ENCODE peak calls at places on chromosomes 1 and 21, in seven cellular contexts. N, V, J, R, U, G and M are unnamed samples. For H3K79me2, the result is how much of the 10 kb centered on the place peaks cover.

GRCh38 chr1:2228684-2229031 is 539 bp downstream of the SKI start:
- DNase-seq in U (peak), R (no peak), N (peak), V (no peak), G (peak), J (no peak), M (no peak)

GRCh38 chr1:162235261-162235780 is 141.3 kb downstream of the SPATA46 start:
- DNase-seq in G (no peak), R (no peak), V (no peak), J (no peak), N (no peak), U (no peak), M (no peak)

GRCh38 chr1:10693497-10694273 is 102.8 kb downstream of the CASZ1 start:
- DNase-seq in G (peak), R (no peak), J (no peak), U (no peak), N (peak), V (peak), M (no peak)

GRCh38 chr1:35691080-35691479 is 27.6 kb downstream of the C1orf216 start:
- DNase-seq in V (no peak), G (peak), R (no peak), N (no peak), J (no peak), U (no peak), M (no peak)

GRCh38 chr1:182715531-182715930 is 31.1 kb upstream of the RGS8 start:
- DNase-seq in U (no peak), V (no peak), J (no peak), R (no peak), G (no peak), N (no peak), M (no peak)

GRCh38 chr1:93715529-93716126 is 34.0 kb upstream of the BCAR3 start:
- DNase-seq in R (no peak), J (no peak), N (peak), G (no peak), U (no peak), V (no peak), M (no peak)

GRCh38 chr1:7299994-7300393 is 471.1 kb upstream of the VAMP3 start:
- DNase-seq in V (peak), J (no peak), R (no peak), G (no peak), U (no peak), N (no peak), M (no peak)

GRCh38 chr1:159923203-159924024 is 1.9 kb downstream of the TAGLN2 start:
- DNase-seq in R (peak), N (peak), V (peak), J (peak), U (peak), G (peak), M (peak)

GRCh38 chr1:89259283-89259971 is 13.2 kb downstream of the GBP5 start:
- DNase-seq in V (no peak), G (no peak), J (no peak), U (no peak), N (no peak), R (no peak), M (no peak)

GRCh38 chr1:38209986-38210385 is 163.4 kb upstream of the POU3F1 start:
- DNase-seq in U (no peak), V (no peak), N (no peak), G (no peak), J (no peak), R (no peak), M (no peak)

GRCh38 chr1:53125122-53125521 is 17.3 kb downstream of the SLC1A7 start:
- DNase-seq in G (no peak), J (no peak), R (no peak), N (no peak), U (no peak), V (no peak), M (no peak)

GRCh38 chr1:25619101-25619890 is 2.7 kb downstream of the MAN1C1 start:
- DNase-seq in R (no peak), V (peak), N (peak), U (peak), J (no peak), G (peak), M (no peak)

GRCh38 chr1:57122031-57122430 is 156.2 kb upstream of the C8B start:
- DNase-seq in N (no peak), R (no peak), J (no peak), V (no peak), U (no peak), G (no peak), M (no peak)

GRCh38 chr21:45830720-45831366 is 150.7 kb upstream of the COL6A1 start:
- DNase-seq in V (no peak), N (no peak), R (no peak), U (no peak), J (no peak), G (no peak), M (no peak)

GRCh38 chr21:37149411-37149810 is 76.4 kb downstream of the TTC3 start:
- DNase-seq in J (no peak), N (no peak), R (peak), G (no peak), V (peak), U (no peak), M (no peak)

GRCh38 chr1:24544239-24544638 is 11.6 kb upstream of the NCMAP start:
- DNase-seq in R (peak), J (no peak), U (no peak), G (no peak), N (no peak), V (no peak), M (no peak)

GRCh38 chr1:163866539-163866938 is 544.8 kb downstream of the NUF2 start:
- DNase-seq in G (no peak), N (no peak), V (no peak), U (no peak), J (no peak), R (no peak), M (no peak)

GRCh38 chr1:92992877-92993276 is 31.6 kb upstream of the DIPK1A start:
- DNase-seq in N (no peak), V (no peak), R (no peak), J (no peak), U (no peak), G (no peak), M (no peak)

GRCh38 chr1:23019094-23019850 is at the start of gene KDM1A:
- DNase-seq in G (peak), V (peak), U (peak), N (peak), J (peak), R (peak), M (peak)

GRCh38 chr1:221032616-221033342 is 153.5 kb downstream of the HLX start:
- DNase-seq in R (no peak), N (no peak), V (peak), J (no peak), U (no peak), G (no peak), M (no peak)

GRCh38 chr1:211210965-211211364 is 48.2 kb upstream of the RCOR3 start:
- DNase-seq in G (no peak), J (no peak), V (no peak), N (no peak), R (no peak), U (no peak), M (no peak)

GRCh38 chr1:70288171-70288570 is 66.4 kb downstream of the ANKRD13C start:
- DNase-seq in V (no peak), G (no peak), R (no peak), J (no peak), U (no peak), N (no peak), M (no peak)

GRCh38 chr21:33027401-33028185 is 1.9 kb downstream of the OLIG2 start:
- DNase-seq in G (peak), J (no peak), N (no peak), R (no peak), U (no peak), V (no peak), M (no peak)

GRCh38 chr1:33256335-33256700 is at the start of gene ZNF362:
- DNase-seq in U (peak), J (no peak), V (peak), N (peak), G (peak), R (peak), M (peak)

GRCh38 chr1:89971600-89971999 is 23.3 kb upstream of the ZNF326 start:
- DNase-seq in N (no peak), J (no peak), V (no peak), U (no peak), G (no peak), R (peak), M (peak)

GRCh38 chr1:152519876-152520275 is 5.6 kb downstream of the CRCT1 start:
- DNase-seq in U (no peak), G (no peak), V (no peak), J (no peak), N (no peak), R (no peak), M (no peak)

GRCh38 chr1:205961970-205962820 is 18.9 kb upstream of the SLC26A9 start:
- DNase-seq in U (no peak), N (no peak), R (no peak), G (no peak), J (no peak), V (peak), M (peak)

GRCh38 chr1:23452011-23452411 is 27.5 kb upstream of the TCEA3 start:
- DNase-seq in R (peak), U (peak), N (no peak), V (no peak), J (no peak), G (no peak), M (peak)

GRCh38 chr1:112423207-112423606 is 27.2 kb downstream of the CTTNBP2NL start:
- DNase-seq in R (no peak), J (no peak), U (no peak), V (no peak), N (no peak), G (no peak), M (no peak)

GRCh38 chr1:178941849-178942248 is 71.0 kb upstream of the ANGPTL1 start:
- DNase-seq in R (no peak), N (no peak), J (no peak), U (no peak), V (no peak), G (no peak), M (no peak)

GRCh38 chr1:15337656-15338402 is 71.9 kb upstream of the EFHD2 start:
- DNase-seq in U (no peak), V (peak), G (no peak), R (peak), N (no peak), J (no peak), M (peak)

GRCh38 chr1:230858918-230859819 is 9.2 kb downstream of the C1orf198 start:
- DNase-seq in R (no peak), G (no peak), N (no peak), V (no peak), J (no peak), U (no peak), M (no peak)

GRCh38 chr1:117629625-117630422 is 24.0 kb downstream of the TENT5C start:
- DNase-seq in J (no peak), R (no peak), V (no peak), G (no peak), U (peak), N (peak), M (no peak)

GRCh38 chr1:22077728-22078127 is 25.2 kb downstream of the CDC42 start:
- DNase-seq in R (peak), G (no peak), U (no peak), N (no peak), J (no peak), V (no peak), M (no peak)

GRCh38 chr1:228099331-228099732 is 3.8 kb downstream of the C1orf35 start:
- DNase-seq in R (no peak), J (no peak), N (no peak), V (no peak), G (no peak), U (no peak), M (no peak)
- H3K79me2 ChIP-seq in R (half or more), J (under half), N (under half), V (half or more), G (under half), U (half or more), M (under half)

DNA sequence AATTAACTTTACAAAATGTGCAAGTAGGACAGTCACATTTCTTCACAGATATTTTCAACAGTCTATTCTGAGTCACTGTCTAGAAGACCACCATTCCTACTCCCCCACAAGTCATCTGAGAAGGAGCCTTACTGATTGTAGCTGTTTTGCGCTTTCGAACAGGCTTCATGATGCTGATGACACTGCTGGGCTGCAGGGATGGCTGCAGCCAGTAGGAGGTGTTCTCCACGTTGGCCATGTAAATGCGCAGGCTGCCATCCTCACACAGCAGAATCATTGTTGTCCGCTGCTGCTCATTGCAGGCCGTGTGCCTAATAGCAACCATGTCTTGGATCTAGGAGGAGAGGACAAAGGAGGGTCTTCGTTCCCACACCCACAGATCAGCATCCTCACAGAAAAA is 56.9 kb downstream of the UBR4 start:
- DNase-seq in G (peak), J (no peak), R (no peak), N (no peak), U (no peak), V (no peak), M (no peak)
- TF ChIP-seq CTCF in G (peak), J (no peak), R (no peak), N (peak), U (no peak), V (no peak), M (no peak)

GRCh38 chr1:225526878-225527277 is 99.0 kb upstream of the LBR start:
- DNase-seq in R (no peak), V (no peak), J (no peak), U (no peak), G (no peak), N (no peak), M (no peak)
- H3K79me2 ChIP-seq in R (under half), V (under half), J (under half), U (under half), G (half or more), N (under half), M (under half)

DNA sequence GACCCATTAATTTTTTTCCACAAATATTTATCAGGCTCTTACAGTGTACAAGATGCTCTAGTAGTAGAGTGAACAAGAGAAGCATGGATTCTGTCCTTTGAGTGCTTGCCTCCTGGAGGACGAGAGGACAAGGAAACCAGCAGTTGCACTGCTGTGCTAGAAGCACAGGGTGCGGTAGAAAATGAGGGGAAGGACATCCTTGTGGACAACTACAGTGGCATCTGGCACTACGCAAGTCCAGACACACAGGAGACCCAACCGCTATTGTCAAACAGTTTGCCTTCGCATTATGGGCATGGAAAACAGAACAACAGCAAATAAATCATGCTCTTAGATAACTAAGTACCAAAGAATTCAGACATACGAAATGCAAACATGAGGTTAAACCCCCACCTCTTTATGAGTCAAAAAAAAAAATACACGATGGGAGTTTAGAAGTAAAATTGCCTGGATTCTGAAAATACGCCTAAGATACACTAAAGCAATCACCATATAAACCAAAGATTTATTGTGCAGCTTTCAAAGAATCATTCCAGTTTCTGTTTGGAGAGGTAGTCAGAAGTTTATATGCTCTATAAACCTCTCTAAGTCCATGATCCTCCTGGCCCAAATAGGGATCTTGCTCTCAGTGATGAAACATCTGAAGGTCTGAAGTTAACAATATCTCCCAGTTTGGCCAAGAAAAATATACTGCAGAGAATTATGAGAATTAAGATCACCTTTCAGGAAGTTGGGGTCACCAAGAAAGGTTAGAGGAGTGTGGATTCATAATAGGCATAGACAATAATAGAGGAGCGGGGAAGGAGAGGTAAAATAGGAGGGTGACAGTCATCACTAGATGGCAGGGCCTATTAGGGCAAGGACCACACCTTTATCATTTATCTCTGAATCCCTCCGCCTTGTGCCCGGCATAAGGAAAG is 307.8 kb downstream of the NFIA start:
- DNase-seq in N (no peak), G (no peak), J (no peak), U (no peak), R (no peak), V (peak), M (no peak)
- TF ChIP-seq CTCF in N (no peak), G (no peak), J (no peak), U (no peak), R (no peak), V (no peak), M (no peak)